ENCODE peak calls at places on chromosomes 5 and 9, in five cellular contexts. Q is bronchial epithelial cell, J is DND-41, I is GM23338, R is pancreas. Z is an unnamed sample.

GRCh38 chr5:14286574-14287399 is 143.6 kb downstream of the TRIO start:
- DNase-seq in Q (no peak), J (no peak), I (no peak), R (no peak), Z (peak)

GRCh38 chr5:39399135-39400036 is 25.4 kb downstream of the DAB2 start:
- DNase-seq in Q (peak), J (no peak), I (peak), R (no peak), Z (no peak)

GRCh38 chr9:126357074-126357473 is 30.4 kb downstream of the MVB12B start:
- DNase-seq in Q (peak), J (no peak), I (no peak), R (no peak), Z (no peak)

GRCh38 chr5:52808316-52808901 is 20.7 kb downstream of the ITGA1 start:
- DNase-seq in Q (no peak), J (no peak), I (no peak), R (no peak), Z (no peak)

GRCh38 chr9:14307989-14308750 is 5.8 kb downstream of the NFIB start:
- DNase-seq in Q (peak), J (no peak), I (no peak), R (peak), Z (no peak)

GRCh38 chr5:71597001-71597400 is 9.9 kb downstream of the MCCC2 start:
- DNase-seq in Q (no peak), J (no peak), I (no peak), R (no peak), Z (no peak)

GRCh38 chr9:79980440-79980839 is 408.7 kb downstream of the TLE4 start:
- DNase-seq in Q (no peak), J (no peak), I (no peak), R (no peak), Z (no peak)

GRCh38 chr5:80864109-80864508 is 96.1 kb upstream of the RASGRF2 start:
- DNase-seq in Q (no peak), J (no peak), I (no peak), R (no peak), Z (no peak)

GRCh38 chr9:134659688-134660131 is 18.1 kb downstream of the COL5A1 start:
- DNase-seq in Q (no peak), J (no peak), I (no peak), R (no peak), Z (no peak)

GRCh38 chr5:97874491-97874890 is 691.4 kb upstream of the RIOK2 start:
- DNase-seq in Q (no peak), J (no peak), I (no peak), R (no peak), Z (no peak)

GRCh38 chr9:3299872-3300271 is 225.9 kb downstream of the RFX3 start:
- DNase-seq in Q (no peak), J (no peak), I (no peak), R (no peak), Z (peak)

GRCh38 chr9:61668846-61669245 is 479.0 kb downstream of the SPATA31A7 start:
- DNase-seq in Q (no peak), J (no peak), I (no peak), R (no peak), Z (no peak)

GRCh38 chr5:138459311-138459710 is 6.0 kb upstream of the EGR1 start:
- DNase-seq in Q (no peak), J (no peak), I (no peak), R (no peak), Z (peak)

GRCh38 chr9:77893706-77894105 is 137.9 kb downstream of the GNAQ start:
- DNase-seq in Q (no peak), J (no peak), I (no peak), R (no peak), Z (no peak)

GRCh38 chr5:80414113-80414512 is 6.2 kb downstream of the ZFYVE16 start:
- DNase-seq in Q (peak), J (no peak), I (no peak), R (no peak), Z (no peak)

GRCh38 chr5:141941307-141941706 is 16.7 kb downstream of the PCDH12 start:
- DNase-seq in Q (peak), J (no peak), I (no peak), R (no peak), Z (no peak)

GRCh38 chr9:97041898-97042297 is 3.0 kb upstream of the CTSV start:
- DNase-seq in Q (peak), J (no peak), I (no peak), R (no peak), Z (no peak)

GRCh38 chr5:126970517-126971017 is 59.8 kb downstream of the MARCHF3 start:
- DNase-seq in Q (no peak), J (no peak), I (no peak), R (no peak), Z (no peak)

GRCh38 chr9:18348086-18348485 is 125.9 kb upstream of the ADAMTSL1 start:
- DNase-seq in Q (no peak), J (no peak), I (no peak), R (no peak), Z (no peak)

GRCh38 chr5:78005021-78005785 is 229.1 kb upstream of the TBCA start:
- DNase-seq in Q (peak), J (no peak), I (no peak), R (no peak), Z (no peak)

GRCh38 chr5:14011089-14012004 is 66.9 kb upstream of the DNAH5 start:
- DNase-seq in Q (peak), J (no peak), I (peak), R (peak), Z (peak)

GRCh38 chr5:121581588-121581987 is 270.1 kb upstream of the FTMT start:
- DNase-seq in Q (no peak), J (no peak), I (no peak), R (no peak), Z (no peak)

GRCh38 chr5:112005533-112005926 is 248.5 kb upstream of the NREP start:
- DNase-seq in Q (peak), J (no peak), I (no peak), R (no peak), Z (no peak)

GRCh38 chr9:123756484-123757106 is 173.3 kb downstream of the DENND1A start:
- DNase-seq in Q (no peak), J (no peak), I (no peak), R (no peak), Z (peak)

GRCh38 chr9:89751081-89751855 is 146.5 kb downstream of the GADD45G start:
- DNase-seq in Q (no peak), J (no peak), I (no peak), R (no peak), Z (peak)

GRCh38 chr9:77779010-77779409 is 130.9 kb upstream of the GNA14 start:
- DNase-seq in Q (no peak), J (no peak), I (no peak), R (no peak), Z (no peak)

GRCh38 chr9:122387526-122387925 is 16.7 kb downstream of the PTGS1 start:
- DNase-seq in Q (no peak), J (no peak), I (no peak), R (no peak), Z (no peak)

GRCh38 chr9:36985769-36986547 is 48.1 kb downstream of the PAX5 start:
- DNase-seq in Q (no peak), J (no peak), I (peak), R (no peak), Z (no peak)

GRCh38 chr9:98207606-98208005 is 15.2 kb upstream of the CORO2A start:
- DNase-seq in Q (no peak), J (no peak), I (no peak), R (no peak), Z (no peak)

GRCh38 chr5:4520557-4520956 is 619.6 kb upstream of the ADAMTS16 start:
- DNase-seq in Q (no peak), J (no peak), I (no peak), R (no peak), Z (no peak)

GRCh38 chr9:91522496-91522895 is 98.9 kb upstream of the NFIL3 start:
- DNase-seq in Q (no peak), J (no peak), I (no peak), R (no peak), Z (no peak)

GRCh38 chr9:133754187-133754586 is 16.0 kb upstream of the SARDH start:
- DNase-seq in Q (no peak), J (no peak), I (no peak), R (no peak), Z (no peak)

GRCh38 chr9:70924905-70925547 is 196.4 kb downstream of the TRPM3 start:
- DNase-seq in Q (peak), J (peak), I (peak), R (peak), Z (peak)

GRCh38 chr5:128782446-128782845 is 182.8 kb upstream of the SLC27A6 start:
- DNase-seq in Q (peak), J (no peak), I (no peak), R (peak), Z (no peak)

GRCh38 chr5:60210810-60211209 is 317.3 kb upstream of the PDE4D start:
- DNase-seq in Q (no peak), J (no peak), I (peak), R (no peak), Z (peak)

GRCh38 chr5:120683580-120683979 is 219.5 kb downstream of the PRR16 start:
- DNase-seq in Q (no peak), J (no peak), I (no peak), R (no peak), Z (no peak)

GRCh38 chr5:56102885-56103284 is 108.1 kb upstream of the IL6ST start:
- DNase-seq in Q (no peak), J (no peak), I (no peak), R (no peak), Z (no peak)

GRCh38 chr5:43680286-43680685 is 77.3 kb downstream of the NNT start:
- DNase-seq in Q (no peak), J (no peak), I (no peak), R (no peak), Z (no peak)

DNA sequence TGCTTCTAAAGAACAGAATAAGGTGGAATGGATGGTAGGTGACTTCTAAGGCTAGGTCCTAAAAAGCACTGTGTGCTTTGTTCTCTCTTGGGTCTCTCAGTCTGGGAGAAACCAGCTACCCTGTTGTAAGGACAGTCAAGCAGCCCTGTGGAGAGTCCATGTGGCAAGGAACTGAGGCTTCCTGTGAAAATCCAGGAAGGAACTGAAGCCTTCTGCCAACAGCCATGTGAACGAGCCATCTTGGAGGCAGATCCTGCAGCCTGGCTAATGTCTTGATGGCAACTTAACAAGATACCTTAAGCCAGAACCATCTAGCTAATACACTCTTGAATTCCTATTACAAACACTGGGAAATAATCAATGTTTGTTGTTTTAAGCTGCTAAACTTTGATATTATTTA is 100.1 kb upstream of the PCA3 start:
- DNase-seq in Q (no peak), J (no peak), I (no peak), R (no peak), Z (no peak)
- H3K4me3 ChIP-seq in Q (no peak), J (no peak), I (no peak), R (no peak), Z (no peak)

GRCh38 chr9:12884736-12885395 is 110.0 kb downstream of the LURAP1L start:
- DNase-seq in Q (peak), J (no peak), I (peak), R (no peak), Z (peak)
- TF ChIP-seq CTCF in Q (peak), J (no peak), I (peak), R (peak), Z (peak)

GRCh38 chr9:32431940-32432555 is 47.6 kb downstream of the ACO1 start:
- DNase-seq in Q (no peak), J (peak), I (peak), R (peak), Z (peak)

GRCh38 chr9:32430720-32431119 is 46.3 kb downstream of the ACO1 start:
- DNase-seq in Q (peak), J (no peak), I (no peak), R (no peak), Z (no peak)

GRCh38 chr9:32427111-32427873 is 42.8 kb downstream of the ACO1 start:
- DNase-seq in Q (no peak), J (peak), I (no peak), R (peak), Z (no peak)

GRCh38 chr9:32434892-32435291 is 50.4 kb downstream of the ACO1 start:
- DNase-seq in Q (peak), J (no peak), I (no peak), R (no peak), Z (no peak)

GRCh38 chr9:32431196-32431595 is 46.8 kb downstream of the ACO1 start:
- DNase-seq in Q (no peak), J (no peak), I (no peak), R (no peak), Z (no peak)
- H3K4me3 ChIP-seq in Q (no peak), J (no peak), I (no peak), R (no peak), Z (no peak)

GRCh38 chr9:137457406-137458193 is 1.5 kb downstream of the NSMF start:
- DNase-seq in Q (no peak), J (no peak), I (no peak), R (peak), Z (no peak)
- TF ChIP-seq CTCF in Q (no peak), J (no peak), I (no peak), R (no peak), Z (no peak)

GRCh38 chr5:149988126-149988525 is 12.3 kb downstream of the TIGD6 start:
- DNase-seq in Q (no peak), J (no peak), I (no peak), R (no peak), Z (no peak)

GRCh38 chr5:149979898-149980297 is 19.3 kb downstream of the SLC26A2 start:
- DNase-seq in Q (no peak), J (no peak), I (no peak), R (no peak), Z (no peak)

GRCh38 chr5:149981233-149981632 is 19.2 kb downstream of the TIGD6 start:
- DNase-seq in Q (no peak), J (no peak), I (no peak), R (no peak), Z (no peak)

GRCh38 chr5:149982505-149982904 is 17.9 kb downstream of the TIGD6 start:
- DNase-seq in Q (no peak), J (no peak), I (no peak), R (no peak), Z (no peak)
- H3K4me3 ChIP-seq in Q (no peak), J (no peak), I (no peak), R (no peak), Z (no peak)

GRCh38 chr9:128026255-128027165 is 40.6 kb downstream of the NAIF1 start:
- DNase-seq in Q (no peak), J (peak), I (no peak), R (no peak), Z (peak)

GRCh38 chr9:128024761-128025308 is 42.3 kb downstream of the NAIF1 start:
- DNase-seq in Q (no peak), J (no peak), I (peak), R (no peak), Z (peak)

GRCh38 chr9:128022886-128023285 is 42.1 kb upstream of the EEIG1 start:
- DNase-seq in Q (no peak), J (no peak), I (no peak), R (no peak), Z (no peak)

GRCh38 chr9:128025756-128026155 is 41.4 kb downstream of the NAIF1 start:
- DNase-seq in Q (no peak), J (no peak), I (no peak), R (no peak), Z (no peak)

GRCh38 chr9:128020692-128021091 is 39.9 kb upstream of the EEIG1 start:
- DNase-seq in Q (no peak), J (no peak), I (peak), R (no peak), Z (no peak)
- TF ChIP-seq CTCF in Q (peak), J (peak), I (peak), R (no peak), Z (peak)

DNA sequence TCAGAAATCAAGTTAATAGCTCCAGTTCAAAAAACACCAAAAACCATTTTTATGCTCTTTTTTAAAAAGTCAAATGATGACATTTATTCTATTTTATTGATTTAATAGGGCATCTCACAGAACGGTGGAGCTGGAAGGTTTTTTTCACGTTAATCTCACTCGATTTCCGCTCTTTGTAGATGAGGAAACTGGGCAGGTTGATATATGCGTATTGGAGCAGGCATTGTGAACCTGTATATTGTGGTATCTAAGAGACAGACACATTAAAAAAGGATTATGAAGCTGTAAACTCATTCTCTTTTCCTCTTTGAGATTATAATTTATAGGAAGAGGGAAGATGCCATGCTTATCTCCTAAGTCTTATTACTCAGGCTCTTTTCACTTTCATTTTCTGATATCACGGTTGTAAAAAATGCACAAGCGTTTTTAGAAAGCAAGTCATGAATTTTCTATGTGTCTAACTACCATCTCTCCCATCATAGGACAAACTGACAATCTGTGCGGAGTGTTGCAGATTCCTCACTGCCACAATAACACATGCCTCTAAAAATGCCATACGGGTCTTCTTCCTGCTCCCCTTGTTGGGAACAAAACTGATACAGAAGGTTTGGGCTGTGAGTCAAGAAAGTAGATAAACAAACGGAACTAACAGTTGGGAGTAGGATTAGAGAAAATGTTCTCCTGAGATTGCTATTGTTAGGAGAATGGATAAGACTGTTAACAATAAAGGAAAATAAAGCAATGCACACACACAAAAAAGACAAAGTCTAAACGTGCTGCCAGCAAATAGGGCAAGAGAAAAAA is 1997.7 kb downstream of the MAT2B start:
- DNase-seq in Q (no peak), J (no peak), I (no peak), R (no peak), Z (peak)
- H3K4me3 ChIP-seq in Q (no peak), J (no peak), I (no peak), R (no peak), Z (peak)

GRCh38 chr9:100602302-100602930 is 24.5 kb downstream of the CAVIN4 start:
- DNase-seq in Q (peak), J (peak), I (peak), R (no peak), Z (peak)
- TF ChIP-seq CTCF in Q (peak), J (peak), I (peak), R (peak), Z (peak)

GRCh38 chr5:179300834-179301233 is 44.4 kb downstream of the ADAMTS2 start:
- DNase-seq in Q (no peak), J (no peak), I (no peak), R (no peak), Z (no peak)
- H3K4me3 ChIP-seq in Q (no peak), J (no peak), I (no peak), R (no peak), Z (no peak)

GRCh38 chr5:10110228-10110627 is 139.5 kb downstream of the ATPSCKMT start:
- DNase-seq in Q (no peak), J (no peak), I (no peak), R (no peak), Z (no peak)

GRCh38 chr5:10116594-10116993 is 133.1 kb downstream of the ATPSCKMT start:
- DNase-seq in Q (no peak), J (no peak), I (no peak), R (no peak), Z (no peak)

GRCh38 chr5:10106806-10107205 is 142.9 kb downstream of the ATPSCKMT start:
- DNase-seq in Q (peak), J (no peak), I (no peak), R (no peak), Z (no peak)

GRCh38 chr5:10115669-10116068 is 134.0 kb downstream of the ATPSCKMT start:
- DNase-seq in Q (no peak), J (no peak), I (no peak), R (no peak), Z (no peak)

GRCh38 chr5:10111575-10111974 is 138.1 kb downstream of the ATPSCKMT start:
- DNase-seq in Q (peak), J (peak), I (peak), R (no peak), Z (no peak)
- TF ChIP-seq CTCF in Q (peak), J (peak), I (peak), R (no peak), Z (no peak)